ENCODE peak calls at places on chromosomes 7 and 10, in nine cellular contexts. One of them, this sample, is unnamed.

GRCh38 chr7:77245015-77245755 is 45.6 kb upstream of the FGL2 start:
- DNase-seq in right cardiac atrium: no peak
- DNase-seq in GF-D8: peak; percentile 46
- DNase-seq in caudate nucleus: no peak
- DNase-seq in stimulated activated CD4-positive, alpha-beta T cell treated with anti-CD3 and anti-CD28 coated beads, Interleukin-12 subunit alpha, Interleukin-12 subunit beta, amount 100 ng/mL, for 4 hours: no peak
- DNase-seq in NCI-H1105: no peak
- DNase-seq in T follicular helper cell: no peak
- DNase-seq in A549: no peak
- DNase-seq in activated CD4-positive, CD25-positive, alpha-beta regulatory T cell: no peak
- DNase-seq in this sample: no peak

GRCh38 chr7:141715794-141716689 is 7.9 kb downstream of the WEE2 start:
- DNase-seq in right cardiac atrium: no peak
- DNase-seq in GF-D8: no peak
- DNase-seq in caudate nucleus: no peak
- DNase-seq in stimulated activated CD4-positive, alpha-beta T cell treated with anti-CD3 and anti-CD28 coated beads, Interleukin-12 subunit alpha, Interleukin-12 subunit beta, amount 100 ng/mL, for 4 hours: no peak
- DNase-seq in NCI-H1105: no peak
- DNase-seq in T follicular helper cell: no peak
- DNase-seq in A549: no peak
- DNase-seq in activated CD4-positive, CD25-positive, alpha-beta regulatory T cell: no peak
- DNase-seq in this sample: no peak

GRCh38 chr10:48455392-48456151 is 149.1 kb downstream of the MAPK8 start:
- DNase-seq in right cardiac atrium: no peak
- DNase-seq in GF-D8: no peak
- DNase-seq in caudate nucleus: no peak
- DNase-seq in stimulated activated CD4-positive, alpha-beta T cell treated with anti-CD3 and anti-CD28 coated beads, Interleukin-12 subunit alpha, Interleukin-12 subunit beta, amount 100 ng/mL, for 4 hours: no peak
- DNase-seq in NCI-H1105: no peak
- DNase-seq in T follicular helper cell: no peak
- DNase-seq in A549: no peak
- DNase-seq in activated CD4-positive, CD25-positive, alpha-beta regulatory T cell: no peak
- DNase-seq in this sample: no peak

GRCh38 chr10:72223743-72224101 is 7.6 kb upstream of the ASCC1 start:
- DNase-seq in right cardiac atrium: no peak
- DNase-seq in GF-D8: no peak
- DNase-seq in caudate nucleus: no peak
- DNase-seq in stimulated activated CD4-positive, alpha-beta T cell treated with anti-CD3 and anti-CD28 coated beads, Interleukin-12 subunit alpha, Interleukin-12 subunit beta, amount 100 ng/mL, for 4 hours: no peak
- DNase-seq in NCI-H1105: no peak
- DNase-seq in T follicular helper cell: no peak
- DNase-seq in A549: no peak
- DNase-seq in activated CD4-positive, CD25-positive, alpha-beta regulatory T cell: no peak
- DNase-seq in this sample: no peak

GRCh38 chr7:153088601-153089000 is 329.0 kb downstream of the ACTR3B start:
- DNase-seq in right cardiac atrium: no peak
- DNase-seq in GF-D8: no peak
- DNase-seq in caudate nucleus: no peak
- DNase-seq in stimulated activated CD4-positive, alpha-beta T cell treated with anti-CD3 and anti-CD28 coated beads, Interleukin-12 subunit alpha, Interleukin-12 subunit beta, amount 100 ng/mL, for 4 hours: no peak
- DNase-seq in NCI-H1105: no peak
- DNase-seq in T follicular helper cell: no peak
- DNase-seq in A549: no peak
- DNase-seq in activated CD4-positive, CD25-positive, alpha-beta regulatory T cell: no peak
- DNase-seq in this sample: no peak

GRCh38 chr10:62082729-62083412 is 181.4 kb downstream of the ARID5B start:
- DNase-seq in right cardiac atrium: no peak
- DNase-seq in GF-D8: no peak
- DNase-seq in caudate nucleus: no peak
- DNase-seq in stimulated activated CD4-positive, alpha-beta T cell treated with anti-CD3 and anti-CD28 coated beads, Interleukin-12 subunit alpha, Interleukin-12 subunit beta, amount 100 ng/mL, for 4 hours: peak; percentile 28
- DNase-seq in NCI-H1105: no peak
- DNase-seq in T follicular helper cell: peak; percentile 20
- DNase-seq in A549: peak; percentile 29
- DNase-seq in activated CD4-positive, CD25-positive, alpha-beta regulatory T cell: peak; percentile 7
- DNase-seq in this sample: no peak

GRCh38 chr10:23095966-23096813 is 811 bp downstream of the MSRB2 start:
- DNase-seq in right cardiac atrium: peak; percentile 49
- DNase-seq in GF-D8: peak; percentile 28
- DNase-seq in caudate nucleus: peak; percentile 24
- DNase-seq in stimulated activated CD4-positive, alpha-beta T cell treated with anti-CD3 and anti-CD28 coated beads, Interleukin-12 subunit alpha, Interleukin-12 subunit beta, amount 100 ng/mL, for 4 hours: peak; percentile 19
- DNase-seq in NCI-H1105: no peak
- DNase-seq in T follicular helper cell: no peak
- DNase-seq in A549: peak; percentile 34
- DNase-seq in activated CD4-positive, CD25-positive, alpha-beta regulatory T cell: peak; percentile 1
- DNase-seq in this sample: no peak

GRCh38 chr7:128458956-128459355 is 3.3 kb downstream of the HILPDA start:
- DNase-seq in right cardiac atrium: no peak
- DNase-seq in GF-D8: no peak
- DNase-seq in caudate nucleus: no peak
- DNase-seq in stimulated activated CD4-positive, alpha-beta T cell treated with anti-CD3 and anti-CD28 coated beads, Interleukin-12 subunit alpha, Interleukin-12 subunit beta, amount 100 ng/mL, for 4 hours: no peak
- DNase-seq in NCI-H1105: no peak
- DNase-seq in T follicular helper cell: no peak
- DNase-seq in A549: no peak
- DNase-seq in activated CD4-positive, CD25-positive, alpha-beta regulatory T cell: no peak
- DNase-seq in this sample: no peak

This sample was measured in anterior cingulate cortex.